ENCODE peak calls at places on chromosome 2, in four cellular contexts. K, G, F and A are unnamed samples.

GRCh38 chr2:99031481-99031880 is 95.5 kb upstream of the CRACDL start:
- DNase-seq in K (no peak), G (no peak), F (no peak), A (no peak)

GRCh38 chr2:72579595-72580180 is 246.1 kb downstream of the EXOC6B start:
- DNase-seq in K (no peak), G (no peak), F (peak; percentile 64), A (no peak)

GRCh38 chr2:102258386-102259074 is 52.8 kb upstream of the IL1RL1 start:
- DNase-seq in K (no peak), G (no peak), F (peak; percentile 97), A (no peak)

GRCh38 chr2:33022989-33023731 is 76.4 kb downstream of the LTBP1 start:
- DNase-seq in K (no peak), G (no peak), F (peak; percentile 95), A (no peak)

GRCh38 chr2:156867201-156867600 is 390.3 kb upstream of the GALNT5 start:
- DNase-seq in K (no peak), G (no peak), F (peak; percentile 33), A (no peak)

GRCh38 chr2:63898839-63899238 is 57.1 kb downstream of the UGP2 start:
- DNase-seq in K (no peak), G (no peak), F (no peak), A (no peak)

GRCh38 chr2:219752731-219753130 is 125.3 kb downstream of the SLC4A3 start:
- DNase-seq in K (no peak), G (no peak), F (peak; percentile 37), A (no peak)

GRCh38 chr2:215594766-215595165 is 158.9 kb upstream of the FN1 start:
- DNase-seq in K (no peak), G (no peak), F (peak; percentile 79), A (no peak)

GRCh38 chr2:62787381-62787780 is 81.9 kb downstream of the EHBP1 start:
- DNase-seq in K (no peak), G (no peak), F (peak; percentile 51), A (no peak)

GRCh38 chr2:40440835-40441234 is 11.1 kb downstream of the SLC8A1 start:
- DNase-seq in K (no peak), G (no peak), F (no peak), A (no peak)

DNA sequence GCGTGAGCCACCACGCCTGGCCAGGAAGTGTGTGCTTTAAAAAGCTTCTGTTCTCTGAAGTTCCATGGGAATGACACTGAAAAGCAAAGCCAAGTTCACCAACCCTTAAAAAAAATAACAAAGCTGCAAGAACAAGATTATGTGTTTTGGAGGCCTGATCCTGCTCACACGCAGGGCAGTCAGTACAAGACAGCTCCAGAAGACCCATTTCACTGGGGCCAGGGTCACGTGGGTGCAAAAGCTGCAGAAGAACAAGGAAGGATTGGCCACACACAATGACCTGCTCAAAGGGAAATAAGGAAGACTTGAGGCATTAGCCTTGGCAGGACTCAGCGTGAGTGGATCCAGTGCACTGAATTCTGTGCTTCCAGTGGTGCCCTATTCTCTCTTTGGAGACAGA is 187.9 kb downstream of the NCK2 start:
- DNase-seq in K (no peak), G (no peak), F (no peak), A (no peak)
- H3K4me1 ChIP-seq in K (no peaks in the 10 kb centered on the region), G (no peaks in the 10 kb centered on the region), F (no peaks in the 10 kb centered on the region), A (peaks cover 80% of the 10 kb centered on the region)

DNA sequence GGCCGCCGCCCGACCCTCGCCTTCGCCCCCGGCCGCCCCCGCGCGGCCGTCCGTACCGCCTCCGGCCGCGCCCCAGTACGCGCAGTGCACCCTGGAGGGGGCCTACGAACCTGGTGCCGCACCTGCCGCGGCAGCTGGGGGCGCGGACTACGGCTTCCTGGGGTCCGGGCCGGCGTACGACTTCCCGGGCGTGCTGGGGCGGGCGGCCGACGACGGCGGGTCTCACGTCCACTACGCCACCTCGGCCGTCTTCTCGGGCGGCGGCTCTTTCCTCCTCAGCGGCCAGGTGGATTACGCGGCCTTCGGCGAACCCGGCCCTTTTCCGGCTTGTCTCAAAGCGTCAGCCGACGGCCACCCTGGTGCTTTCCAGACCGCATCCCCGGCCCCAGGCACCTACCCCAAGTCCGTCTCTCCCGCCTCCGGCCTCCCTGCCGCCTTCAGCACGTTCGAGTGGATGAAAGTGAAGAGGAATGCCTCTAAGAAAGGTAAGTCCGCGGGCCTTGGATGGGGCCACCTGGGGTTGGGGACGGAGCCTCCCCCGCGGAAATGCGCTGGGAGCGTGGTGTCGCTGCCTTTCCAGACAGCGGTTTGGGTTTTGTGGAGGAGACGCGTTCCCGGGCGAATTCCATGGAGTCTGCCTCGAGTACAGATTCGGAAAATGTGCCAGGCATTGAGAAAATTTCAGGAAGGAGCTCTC is 649 bp downstream of the HOXD1 start:
- DNase-seq in K (no peak), G (no peak), F (no peak), A (no peak)
- TF ChIP-seq CTCF in K (no peak), G (no peak), F (no peak), A (no peak)

GRCh38 chr2:207539470-207539869 is 9.7 kb downstream of the CREB1 start:
- DNase-seq in K (no peak), G (no peak), F (no peak), A (no peak)

GRCh38 chr2:207540431-207540830 is 10.7 kb downstream of the CREB1 start:
- DNase-seq in K (no peak), G (no peak), F (no peak), A (no peak)

GRCh38 chr2:207546822-207547221 is 17.1 kb downstream of the CREB1 start:
- DNase-seq in K (no peak), G (no peak), F (no peak), A (no peak)

GRCh38 chr2:207541933-207542332 is 12.2 kb downstream of the CREB1 start:
- DNase-seq in K (no peak), G (no peak), F (no peak), A (no peak)

DNA sequence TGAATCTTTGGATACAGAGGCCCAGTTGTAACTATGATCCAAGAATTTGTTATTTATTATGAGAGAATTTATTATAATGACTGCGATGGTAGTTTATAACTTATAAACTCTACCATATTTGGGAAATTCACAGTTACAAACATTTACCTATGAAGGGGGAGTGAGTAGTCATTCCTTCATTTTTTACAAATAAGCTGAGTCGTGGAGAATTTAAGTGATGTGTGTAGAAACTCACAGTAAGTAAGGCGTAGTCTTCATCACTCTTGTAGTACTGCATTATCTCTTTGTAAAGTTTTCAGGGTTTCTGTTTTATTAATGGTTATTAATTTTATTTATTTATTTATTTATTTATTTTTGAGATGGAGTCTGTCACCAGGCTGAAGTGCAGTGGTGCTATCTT is 13.5 kb downstream of the CREB1 start:
- DNase-seq in K (no peak), G (no peak), F (no peak), A (no peak)
- H3K4me1 ChIP-seq in K (peaks cover 3% of the 10 kb centered on the region), G (peaks cover 41% of the 10 kb centered on the region), F (peaks cover 4% of the 10 kb centered on the region), A (peaks cover 17% of the 10 kb centered on the region)

DNA sequence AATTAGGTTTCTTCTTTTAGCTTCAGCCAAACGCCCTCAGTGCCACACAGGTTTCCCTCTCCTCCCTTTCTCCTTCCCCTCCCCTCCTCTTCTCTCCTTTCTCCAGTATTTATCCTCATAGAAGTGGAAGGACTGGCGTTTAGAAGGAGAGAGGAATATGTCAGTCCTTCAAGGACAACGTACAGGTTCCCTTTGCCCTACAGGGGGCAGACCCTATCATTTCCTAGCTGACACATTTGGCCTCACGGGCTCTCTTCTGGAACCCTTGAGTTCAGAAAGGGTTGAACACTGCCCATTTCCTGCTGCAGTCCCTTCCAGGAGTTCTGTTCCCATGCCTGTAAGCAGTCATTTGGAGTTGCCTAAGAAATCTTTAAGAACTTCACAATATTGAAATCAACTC is 46.1 kb downstream of the CDCA7 start:
- DNase-seq in K (no peak), G (no peak), F (no peak), A (no peak)
- TF ChIP-seq CTCF in K (no peak), G (no peak), F (no peak), A (peak; percentile 35)

DNA sequence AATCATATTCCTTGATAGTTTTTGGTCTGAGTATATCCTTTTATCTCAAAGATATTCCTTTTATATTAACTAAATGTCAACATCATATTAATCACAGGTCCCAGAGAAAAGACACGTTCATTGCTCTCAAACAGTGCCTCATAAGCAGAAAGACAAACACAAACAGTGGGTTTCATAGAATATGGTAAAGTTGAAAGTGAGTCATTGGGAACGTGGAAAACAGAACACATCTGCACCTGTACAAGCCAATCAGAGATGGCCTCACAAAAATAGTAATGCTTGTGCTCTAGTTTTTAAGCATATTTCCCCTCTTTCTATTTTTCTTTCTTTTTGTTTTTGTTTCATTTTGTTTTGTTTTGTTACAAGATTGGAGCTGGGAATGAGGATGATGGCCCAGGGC is 328.4 kb upstream of the MAP2 start:
- DNase-seq in K (no peak), G (no peak), F (no peak), A (no peak)
- H3K4me1 ChIP-seq in K (no peaks in the 10 kb centered on the region), G (no peaks in the 10 kb centered on the region), F (no peaks in the 10 kb centered on the region), A (no peaks in the 10 kb centered on the region)

DNA sequence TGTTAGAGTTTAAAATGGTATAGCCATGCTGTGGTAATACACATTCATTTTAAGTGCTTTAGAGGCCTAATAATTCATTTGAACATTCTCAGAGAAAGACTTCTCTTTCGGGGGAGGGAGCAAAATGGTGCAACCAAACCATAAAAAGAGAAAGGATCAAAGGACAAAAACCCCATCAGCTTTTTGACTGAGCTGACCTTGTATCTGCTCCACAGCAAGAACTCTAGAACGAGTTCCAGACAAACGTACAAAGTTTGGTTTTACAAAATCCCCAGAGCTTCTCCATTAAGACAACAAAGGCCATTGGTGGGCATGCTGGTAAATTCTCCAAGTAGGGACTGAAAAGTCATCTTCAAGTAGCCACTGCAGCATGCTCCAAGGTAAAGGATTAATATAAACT is 200.1 kb downstream of the STK39 start:
- DNase-seq in K (no peak), G (no peak), F (no peak), A (no peak)
- TF ChIP-seq CTCF in K (no peak), G (no peak), F (no peak), A (no peak)

DNA sequence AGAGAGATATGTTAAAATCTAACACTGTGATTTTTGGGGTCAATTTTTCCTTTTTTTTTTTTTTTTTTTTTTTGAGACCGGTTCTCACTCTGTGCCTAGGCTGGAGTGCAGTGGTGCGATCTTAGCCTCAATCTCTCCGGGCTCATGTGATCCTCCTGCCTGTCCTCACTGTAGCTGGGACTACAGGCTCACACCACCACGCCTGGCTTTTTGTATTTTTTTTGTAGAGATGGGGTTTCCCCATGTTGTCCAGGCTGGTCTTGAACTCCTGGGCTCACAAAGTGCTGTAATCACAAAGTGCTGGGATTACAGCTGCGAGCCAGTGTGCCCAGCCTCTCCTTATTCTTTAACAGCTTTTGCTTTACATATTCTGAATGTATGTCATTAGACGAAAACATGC is 2.9 kb upstream of the HAAO start:
- DNase-seq in K (no peak), G (no peak), F (no peak), A (no peak)
- H3K4me1 ChIP-seq in K (peaks cover 12% of the 10 kb centered on the region), G (peaks cover 20% of the 10 kb centered on the region), F (peaks cover 6% of the 10 kb centered on the region), A (peaks cover 15% of the 10 kb centered on the region)

GRCh38 chr2:203873461-203873860 is 5.9 kb downstream of the CTLA4 start:
- DNase-seq in K (no peak), G (no peak), F (no peak), A (no peak)
- TF ChIP-seq CTCF in K (no peak), G (no peak), F (no peak), A (no peak)

DNA sequence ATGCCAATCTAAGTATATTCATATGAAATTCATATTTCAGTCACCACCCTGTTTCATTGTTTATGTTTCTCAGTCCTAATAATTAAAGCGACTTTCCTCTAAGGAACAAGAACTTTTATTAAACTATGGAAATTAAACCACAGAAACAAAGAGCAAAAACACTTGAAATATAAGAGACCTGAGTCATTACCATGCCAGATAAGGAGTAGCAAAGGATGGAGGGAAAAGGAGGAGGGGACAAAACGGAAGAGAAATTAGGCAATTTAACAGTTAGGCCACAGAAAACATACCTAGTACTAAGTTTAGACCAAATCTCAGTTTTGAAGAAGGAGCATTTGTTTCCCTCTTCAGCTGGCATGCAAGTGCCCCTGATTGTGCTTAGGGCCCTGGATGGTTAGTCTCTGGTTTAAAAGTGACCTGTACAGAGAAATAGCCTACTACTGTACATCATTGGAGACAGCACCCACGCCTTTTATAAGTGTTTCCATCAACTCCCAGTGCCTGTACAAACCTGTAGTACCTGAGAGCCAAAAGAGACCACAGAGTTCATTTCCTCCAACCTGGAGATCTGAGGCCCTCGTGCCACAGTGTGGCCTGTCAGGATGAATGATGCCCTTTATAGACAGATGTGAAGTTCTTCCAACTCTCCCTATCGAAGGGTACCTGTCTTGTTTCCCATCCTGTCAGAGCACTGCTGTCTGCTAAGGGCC is 74.5 kb downstream of the SPATS2L start:
- DNase-seq in K (no peak), G (no peak), F (peak; percentile 81), A (no peak)
- H3K4me1 ChIP-seq in K (peaks cover 33% of the 10 kb centered on the region), G (peaks cover 59% of the 10 kb centered on the region), F (peaks cover 46% of the 10 kb centered on the region), A (peaks cover 17% of the 10 kb centered on the region)